ENCODE peak calls at places on chromosomes 12 and 14, in eight cellular contexts. O is DND-41; A is CD8-positive, alpha-beta T cell; H is A549; M is aorta; F is IMR-90; L is GM23248; D is CD4-positive, CD25-positive, alpha-beta regulatory T cell. X is an unnamed sample.

GRCh38 chr12:122669397-122670070 is 33.6 kb downstream of the HCAR2 start:
- DNase-seq in O (no peak), A (no peak), H (peak; percentile 37), M (no peak), F (peak; percentile 66), L (peak; percentile 75), D (no peak), X (no peak)

GRCh38 chr12:50234347-50234746 is 49.0 kb downstream of the LIMA1 start:
- DNase-seq in O (no peak), A (no peak), H (peak; percentile 63), M (no peak), F (no peak), L (peak; percentile 42), D (peak; percentile 42), X (no peak)

GRCh38 chr14:100692859-100693558 is 33.7 kb upstream of the DLK1 start:
- DNase-seq in O (no peak), A (no peak), H (peak; percentile 85), M (no peak), F (peak; percentile 94), L (peak; percentile 95), D (no peak), X (no peak)

GRCh38 chr12:114263031-114263825 is 142.7 kb downstream of the TBX5 start:
- DNase-seq in O (no peak), A (no peak), H (no peak), M (no peak), F (no peak), L (peak; percentile 75), D (no peak), X (no peak)

GRCh38 chr14:38868415-38869290 is 234.4 kb downstream of the SEC23A start:
- DNase-seq in O (no peak), A (no peak), H (no peak), M (no peak), F (no peak), L (no peak), D (no peak), X (no peak)

GRCh38 chr12:6775775-6776174 is 3.5 kb downstream of the LAG3 start:
- DNase-seq in O (no peak), A (no peak), H (no peak), M (no peak), F (no peak), L (no peak), D (no peak), X (no peak)

GRCh38 chr12:81162725-81163124 is 84.8 kb downstream of the ACSS3 start:
- DNase-seq in O (no peak), A (no peak), H (no peak), M (no peak), F (no peak), L (no peak), D (no peak), X (no peak)

GRCh38 chr12:12267801-12268200 is 957 bp upstream of the LRP6 start:
- DNase-seq in O (no peak), A (no peak), H (no peak), M (no peak), F (no peak), L (no peak), D (peak; percentile 9), X (no peak)

GRCh38 chr12:47837190-47838171 is 17.8 kb upstream of the HDAC7 start:
- DNase-seq in O (peak; percentile 56), A (peak; percentile 73), H (peak; percentile 82), M (peak; percentile 73), F (peak; percentile 68), L (peak; percentile 75), D (peak; percentile 80), X (no peak)

GRCh38 chr12:111437816-111438454 is 32.2 kb downstream of the SH2B3 start:
- DNase-seq in O (no peak), A (peak; percentile 35), H (no peak), M (peak; percentile 81), F (peak; percentile 88), L (peak; percentile 92), D (no peak), X (no peak)

GRCh38 chr12:105212431-105212830 is 23.5 kb downstream of the APPL2 start:
- DNase-seq in O (no peak), A (no peak), H (no peak), M (no peak), F (peak; percentile 83), L (peak; percentile 90), D (no peak), X (no peak)

GRCh38 chr12:109542876-109543275 is 30.4 kb downstream of the MMAB start:
- DNase-seq in O (no peak), A (no peak), H (no peak), M (no peak), F (no peak), L (no peak), D (no peak), X (no peak)

GRCh38 chr14:65336191-65336591 is 76.3 kb upstream of the FUT8 start:
- DNase-seq in O (peak; percentile 26), A (no peak), H (no peak), M (no peak), F (peak; percentile 73), L (peak; percentile 86), D (peak; percentile 83), X (no peak)

GRCh38 chr14:22650960-22651521 is 6.9 kb upstream of the OR6J1 start:
- DNase-seq in O (peak; percentile 8), A (no peak), H (peak; percentile 60), M (no peak), F (no peak), L (peak; percentile 44), D (no peak), X (no peak)

GRCh38 chr12:80472912-80473500 is 29.0 kb downstream of the PTPRQ start:
- DNase-seq in O (no peak), A (no peak), H (peak; percentile 79), M (no peak), F (peak; percentile 81), L (peak; percentile 69), D (peak; percentile 3), X (peak; percentile 72)

GRCh38 chr14:72291908-72292688 is 359.9 kb downstream of the RGS6 start:
- DNase-seq in O (peak; percentile 31), A (no peak), H (peak; percentile 35), M (no peak), F (peak; percentile 58), L (peak; percentile 76), D (peak; percentile 44), X (peak; percentile 74)

GRCh38 chr12:60269611-60270269 is 673.9 kb downstream of the SLC16A7 start:
- DNase-seq in O (no peak), A (no peak), H (no peak), M (no peak), F (no peak), L (no peak), D (no peak), X (no peak)

GRCh38 chr12:49909826-49910225 is 6.1 kb upstream of the FAIM2 start:
- DNase-seq in O (no peak), A (no peak), H (no peak), M (peak; percentile 52), F (peak; percentile 69), L (no peak), D (no peak), X (no peak)

GRCh38 chr14:32014498-32014897 is 62.6 kb upstream of the ARHGAP5 start:
- DNase-seq in O (no peak), A (no peak), H (no peak), M (no peak), F (no peak), L (no peak), D (no peak), X (no peak)

GRCh38 chr12:127284870-127285431 is 982.0 kb upstream of the TMEM132C start:
- DNase-seq in O (no peak), A (no peak), H (no peak), M (peak; percentile 53), F (peak; percentile 81), L (peak; percentile 98), D (no peak), X (no peak)

GRCh38 chr14:96213871-96214465 is 9.3 kb downstream of the BDKRB2 start:
- DNase-seq in O (no peak), A (no peak), H (no peak), M (no peak), F (no peak), L (no peak), D (no peak), X (no peak)

GRCh38 chr12:38099686-38100085 is 216.9 kb upstream of the ALG10B start:
- DNase-seq in O (no peak), A (no peak), H (no peak), M (no peak), F (no peak), L (no peak), D (no peak), X (no peak)

GRCh38 chr12:38102197-38102596 is 214.4 kb upstream of the ALG10B start:
- DNase-seq in O (no peak), A (no peak), H (peak; percentile 45), M (no peak), F (no peak), L (no peak), D (no peak), X (no peak)

GRCh38 chr12:38101753-38102152 is 214.8 kb upstream of the ALG10B start:
- DNase-seq in O (no peak), A (no peak), H (no peak), M (no peak), F (no peak), L (no peak), D (no peak), X (no peak)
- H3K9me3 ChIP-seq in O (no peaks in the 10 kb centered on the region), A (no peaks in the 10 kb centered on the region), H (no peaks in the 10 kb centered on the region), M (no peaks in the 10 kb centered on the region), F (peaks cover 7% of the 10 kb centered on the region), L (no peaks in the 10 kb centered on the region), D (peaks cover 6% of the 10 kb centered on the region), X (no peaks in the 10 kb centered on the region)

GRCh38 chr12:65647074-65647473 is 177.2 kb upstream of the HMGA2 start:
- DNase-seq in O (no peak), A (no peak), H (no peak), M (no peak), F (no peak), L (no peak), D (no peak), X (no peak)
- H3K27ac ChIP-seq in O (no peak overlapping the region), A (no peak overlapping the region), H (peak overlapping the region; percentile 63), M (no peak overlapping the region), F (peak overlapping the region; percentile 47), L (no peak overlapping the region), D (no peak overlapping the region), X (no peak overlapping the region)

DNA sequence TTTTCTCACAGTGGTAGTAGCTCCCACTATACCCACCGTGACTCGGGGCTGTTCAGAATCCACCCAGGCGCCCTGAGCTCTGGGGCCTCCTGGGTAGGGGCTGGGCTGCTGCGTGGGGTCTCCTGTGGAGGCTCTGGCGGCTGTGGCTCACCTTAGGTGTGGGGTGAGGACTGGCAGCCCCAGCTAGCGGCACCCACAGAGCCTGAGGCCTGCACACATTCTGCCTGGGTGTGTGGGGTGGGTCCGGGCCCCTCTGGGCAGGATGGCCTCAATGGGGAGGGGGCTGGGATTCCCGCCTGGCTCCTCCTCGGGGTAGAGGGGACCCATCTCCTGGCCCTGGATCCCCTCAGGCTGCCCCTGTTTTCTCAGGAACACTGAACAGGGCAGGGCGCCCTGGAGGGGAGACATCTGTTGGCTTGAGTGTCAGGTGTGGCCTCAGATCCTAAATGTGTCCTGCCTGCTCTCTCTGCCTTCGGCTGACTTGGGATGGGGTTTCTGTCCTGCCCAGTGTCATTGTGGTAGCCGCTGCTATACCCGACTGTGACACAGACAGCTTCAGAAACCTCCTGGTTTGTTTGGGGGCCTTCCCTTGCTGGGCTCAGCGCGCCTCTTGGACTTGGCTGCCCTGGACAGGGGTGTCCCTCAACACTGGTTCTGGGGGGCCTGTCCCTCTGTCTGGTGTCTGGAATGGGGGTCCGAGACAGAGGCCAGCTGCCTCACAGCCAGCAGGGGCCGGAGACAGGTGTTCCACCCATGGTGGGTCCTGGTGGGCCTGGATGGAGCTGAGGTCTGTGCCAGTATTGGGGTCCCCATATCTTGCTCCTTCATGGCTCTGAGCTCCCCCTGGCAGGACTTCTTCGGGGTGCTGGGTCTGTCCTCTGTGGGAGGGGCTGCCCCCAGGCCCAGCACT is 354.9 kb downstream of the TMEM121 start:
- DNase-seq in O (no peak), A (peak; percentile 5), H (no peak), M (peak; percentile 32), F (no peak), L (no peak), D (no peak), X (no peak)
- H3K9me3 ChIP-seq in O (no peaks in the 10 kb centered on the region), A (no peaks in the 10 kb centered on the region), H (no peaks in the 10 kb centered on the region), M (no peaks in the 10 kb centered on the region), F (peaks cover 52% of the 10 kb centered on the region), L (no peaks in the 10 kb centered on the region), D (no peaks in the 10 kb centered on the region), X (no peaks in the 10 kb centered on the region)

GRCh38 chr14:69606258-69606657 is 5.1 kb upstream of the SUSD6 start:
- DNase-seq in O (no peak), A (no peak), H (no peak), M (no peak), F (no peak), L (no peak), D (no peak), X (no peak)
- H3K27ac ChIP-seq in O (no peak overlapping the region), A (no peak overlapping the region), H (no peak overlapping the region), M (no peak overlapping the region), F (no peak overlapping the region), L (no peak overlapping the region), D (no peak overlapping the region), X (no peak overlapping the region)